ENCODE peak calls at places on chromosomes 1 and 21, in seven cellular contexts. J is cardiac fibroblast, I is RWPE1, F is lower lobe of right lung, V is cardiac muscle cell, Y is adrenal gland, P is mucosa of descending colon. Z is an unnamed sample.

GRCh38 chr1:116717318-116717717 is 36.9 kb upstream of the CD2 start:
- DNase-seq in V (no peak), P (no peak), F (no peak), I (no peak), Y (peak; percentile 5), J (no peak), Z (no peak)

GRCh38 chr1:186487163-186487562 is 26.2 kb upstream of the PDC start:
- DNase-seq in V (no peak), F (no peak), I (no peak), P (no peak), Y (no peak), J (no peak), Z (no peak)

GRCh38 chr1:161351482-161351881 is 16.2 kb downstream of the CFAP126 start:
- DNase-seq in P (no peak), F (no peak), I (no peak), Y (no peak), J (peak; percentile 29), V (peak; percentile 10), Z (no peak)

GRCh38 chr1:17688217-17688810 is 66.8 kb upstream of the ACTL8 start:
- DNase-seq in I (no peak), J (no peak), P (no peak), F (no peak), V (no peak), Y (no peak), Z (no peak)

GRCh38 chr1:210336362-210336761 is 7.7 kb downstream of the HHAT start:
- DNase-seq in J (no peak), V (no peak), P (no peak), I (no peak), Y (no peak), F (no peak), Z (no peak)

GRCh38 chr1:90717665-90718410 is 736 bp upstream of the BARHL2 start:
- DNase-seq in V (peak; percentile 46), I (no peak), Y (no peak), J (peak; percentile 31), P (peak; percentile 74), F (no peak), Z (no peak)

GRCh38 chr1:240199758-240200655 is 108.3 kb downstream of the FMN2 start:
- DNase-seq in Y (no peak), V (peak; percentile 2), F (no peak), I (no peak), J (peak; percentile 16), P (no peak), Z (no peak)

GRCh38 chr1:64516803-64517568 is 47.1 kb downstream of the CACHD1 start:
- DNase-seq in P (no peak), J (no peak), F (no peak), Y (no peak), V (no peak), I (peak; percentile 11), Z (no peak)

GRCh38 chr1:14549897-14550635 is 48.4 kb upstream of the KAZN start:
- DNase-seq in P (no peak), J (no peak), V (no peak), I (no peak), Y (no peak), F (no peak), Z (no peak)

GRCh38 chr1:63487336-63488065 is 35.5 kb downstream of the ITGB3BP start:
- DNase-seq in V (peak; percentile 60), P (no peak), Y (no peak), I (no peak), F (no peak), J (peak; percentile 54), Z (peak; percentile 85)

GRCh38 chr1:225934711-225935110 is 6.3 kb downstream of the LEFTY2 start:
- DNase-seq in Y (no peak), F (no peak), I (no peak), J (no peak), P (no peak), V (no peak), Z (no peak)

GRCh38 chr1:225225681-225226080 is 202.2 kb downstream of the LBR start:
- DNase-seq in J (no peak), P (no peak), Y (no peak), I (no peak), F (no peak), V (no peak), Z (no peak)

GRCh38 chr1:234989479-234990327 is 138.9 kb downstream of the TOMM20 start:
- DNase-seq in I (no peak), F (no peak), P (no peak), J (no peak), Y (peak; percentile 46), V (no peak), Z (no peak)

DNA sequence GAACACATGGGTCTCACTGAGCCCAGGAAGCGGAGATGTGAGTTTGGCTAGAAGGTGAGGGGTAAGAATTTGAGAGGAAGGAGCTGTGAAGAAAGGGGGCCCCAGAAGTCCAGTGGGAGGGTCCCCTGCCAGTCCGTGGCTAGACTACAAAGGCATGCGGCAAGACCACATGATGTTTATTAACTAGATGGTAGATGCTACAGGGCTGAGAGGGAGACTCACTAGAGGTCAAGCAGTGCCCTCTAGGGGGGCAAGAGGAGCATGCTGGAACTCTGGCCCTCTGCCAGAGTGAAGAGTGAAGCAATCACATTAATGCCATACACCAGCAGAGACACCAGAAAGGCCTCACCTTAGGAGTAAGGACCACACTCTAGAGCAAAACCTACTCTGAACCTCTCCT is 12.2 kb downstream of the KIAA0319L start:
- DNase-seq in V (peak; percentile 78), J (peak; percentile 80), Y (peak; percentile 87), I (peak; percentile 40), P (no peak), F (no peak), Z (no peak)
- TF ChIP-seq CTCF in V (peak; percentile 34), J (no peak), Y (peak; percentile 22), I (no peak), P (no peak), F (peak; percentile 47), Z (peak; percentile 16)

DNA sequence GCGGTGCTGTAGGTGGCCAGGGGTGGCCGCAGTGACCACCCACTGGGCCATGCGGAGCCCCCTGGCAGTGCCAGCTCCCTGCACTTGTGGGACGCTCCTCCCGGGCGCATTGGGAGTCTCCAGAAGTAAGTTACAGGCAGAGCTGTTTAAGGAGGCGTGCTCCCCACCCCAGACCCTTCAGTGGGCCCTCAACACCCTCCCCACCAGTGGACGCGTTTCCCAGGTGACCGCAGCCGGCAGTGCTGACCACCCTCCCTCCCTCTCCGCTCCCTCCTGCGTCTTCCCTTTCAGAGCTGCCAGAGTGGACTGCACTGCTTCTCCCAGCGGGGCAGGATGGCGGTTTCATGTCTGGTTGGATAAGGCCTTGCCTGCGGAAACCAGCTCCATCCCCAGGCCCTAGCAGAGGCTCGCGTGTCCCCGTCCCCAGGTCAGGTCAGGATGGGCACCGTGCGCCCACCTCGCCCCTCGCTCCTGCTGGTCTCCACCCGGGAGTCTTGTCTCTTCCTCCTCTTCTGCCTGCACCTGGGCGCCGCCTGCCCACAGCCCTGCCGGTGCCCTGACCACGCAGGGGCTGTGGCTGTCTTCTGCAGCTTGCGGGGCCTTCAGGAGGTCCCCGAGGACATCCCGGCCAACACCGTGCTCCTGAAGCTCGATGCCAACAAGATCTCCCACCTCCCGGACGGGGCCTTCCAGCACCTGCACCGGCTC is 1.1 kb downstream of the LRRC3 start:
- DNase-seq in I (no peak), P (peak; percentile 37), F (peak; percentile 48), V (no peak), Y (no peak), J (no peak), Z (no peak)
- TF ChIP-seq CTCF in I (peak; percentile 21), P (no peak), F (no peak), V (no peak), Y (no peak), J (no peak), Z (no peak)

GRCh38 chr21:37358392-37358791 is 8.2 kb upstream of the DYRK1A start:
- DNase-seq in I (no peak), Y (no peak), P (no peak), J (peak; percentile 57), V (peak; percentile 64), F (no peak), Z (no peak)

GRCh38 chr21:37356710-37357109 is 9.9 kb upstream of the DYRK1A start:
- DNase-seq in F (no peak), Y (no peak), I (no peak), J (no peak), V (no peak), P (no peak), Z (no peak)

DNA sequence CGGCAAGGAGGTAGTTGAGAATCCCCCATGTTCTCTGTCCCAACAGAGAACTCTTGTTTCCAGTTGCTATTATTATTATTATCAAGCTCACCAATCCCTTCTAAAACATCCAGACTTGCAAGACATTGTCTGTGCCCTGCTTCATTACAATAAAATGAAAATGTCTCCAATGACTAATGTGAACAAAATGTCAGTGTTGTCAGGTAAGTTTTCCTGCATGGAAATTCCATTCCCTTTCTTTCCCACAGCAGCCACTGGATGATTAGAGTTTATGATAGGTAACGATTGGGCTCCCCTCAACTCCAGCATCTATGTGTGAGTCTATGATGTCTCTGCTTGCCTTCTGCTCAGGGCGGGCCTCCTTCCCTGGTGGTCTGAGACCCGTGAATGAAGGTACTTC is 8.9 kb upstream of the DYRK1A start:
- DNase-seq in P (no peak), Y (no peak), V (no peak), I (peak; percentile 54), J (no peak), F (no peak), Z (no peak)
- TF ChIP-seq CTCF in P (no peak), Y (no peak), V (no peak), I (no peak), J (no peak), F (no peak), Z (no peak)

DNA sequence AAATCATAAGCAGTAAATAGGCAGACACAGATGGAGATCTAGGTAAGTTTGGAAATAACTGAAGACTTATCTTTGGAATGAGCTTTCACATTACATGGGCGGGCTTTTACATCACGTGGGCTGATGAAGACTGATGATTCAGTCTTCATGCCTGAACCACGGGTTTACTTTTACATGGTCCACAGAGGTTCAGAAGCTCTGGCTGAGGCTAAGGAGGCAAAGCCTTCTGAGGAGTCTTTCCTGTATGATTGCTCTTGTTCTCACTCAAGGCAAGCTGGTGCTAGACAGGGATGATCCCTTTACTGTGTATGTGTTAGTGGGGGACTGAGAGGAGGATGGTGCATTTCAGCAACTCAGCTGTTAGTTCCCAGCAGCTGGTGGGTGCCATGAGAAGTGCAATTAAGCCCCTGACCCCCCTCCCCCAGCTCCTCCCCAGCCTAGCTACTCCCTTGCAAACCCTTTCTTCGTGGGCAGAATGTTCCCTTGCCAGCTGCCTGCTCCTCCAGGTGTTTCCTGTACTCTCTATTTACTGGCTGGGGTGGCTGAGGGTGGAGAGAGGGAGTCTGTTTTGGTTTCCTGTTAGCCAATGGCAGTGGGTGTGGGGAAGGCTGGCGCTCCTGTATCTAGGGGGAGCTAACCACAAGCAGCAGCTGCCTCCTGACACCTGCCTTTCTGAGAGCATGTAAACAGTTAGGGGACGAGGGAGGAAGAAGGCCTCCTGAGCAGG is 15.4 kb downstream of the BTG2 start:
- DNase-seq in J (peak; percentile 69), I (no peak), P (peak; percentile 77), Y (no peak), F (peak; percentile 73), V (peak; percentile 76), Z (no peak)
- TF ChIP-seq CTCF in J (no peak), I (no peak), P (no peak), Y (no peak), F (no peak), V (no peak), Z (no peak)

DNA sequence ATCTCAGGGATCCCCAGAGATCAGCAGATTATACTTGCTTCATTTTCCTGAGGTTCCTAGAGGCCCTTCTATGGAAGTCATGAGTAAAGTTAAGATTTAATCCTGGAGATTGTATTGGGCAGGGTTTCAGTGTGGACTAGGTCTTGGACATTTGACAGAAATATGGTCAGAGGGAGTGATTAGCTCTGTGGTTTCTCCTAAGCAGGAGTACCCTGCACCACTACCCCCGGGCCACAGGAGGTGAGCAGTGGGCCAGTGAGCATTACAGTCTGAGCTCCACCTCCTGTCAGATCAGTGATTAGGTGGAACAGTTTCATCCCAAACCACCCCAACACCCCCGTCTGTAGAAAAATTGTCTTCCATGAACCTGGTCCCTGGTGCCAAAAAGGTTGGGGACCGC is 43.2 kb downstream of the PHACTR4 start:
- DNase-seq in V (peak; percentile 47), Y (no peak), P (no peak), I (no peak), J (peak; percentile 20), F (no peak), Z (no peak)
- TF ChIP-seq CTCF in V (peak; percentile 4), Y (no peak), P (no peak), I (no peak), J (no peak), F (no peak), Z (no peak)

Z was measured in AG04450.